ENCODE peak calls at places on chromosomes 12 and 14, in five cellular contexts. Y is fibroblast of lung, M is hepatocyte, Z is neural progenitor cell, Q is GM23338. S is an unnamed sample.

GRCh38 chr12:18895946-18896345 is 158.0 kb downstream of the CAPZA3 start:
- DNase-seq in Y (no peak), M (peak), Z (peak), Q (peak), S (no peak)

GRCh38 chr12:42141981-42142606 is 2.6 kb downstream of the GXYLT1 start:
- DNase-seq in Y (no peak), M (no peak), Z (no peak), Q (no peak), S (no peak)

GRCh38 chr12:28955491-28955890 is 193.6 kb upstream of the FAR2 start:
- DNase-seq in Y (peak), M (no peak), Z (no peak), Q (no peak), S (no peak)

GRCh38 chr14:65239143-65239672 is 136.9 kb upstream of the MAX start:
- DNase-seq in Y (peak), M (peak), Z (no peak), Q (no peak), S (no peak)

GRCh38 chr12:32158525-32158924 is 51.9 kb downstream of the BICD1 start:
- DNase-seq in Y (no peak), M (no peak), Z (no peak), Q (no peak), S (no peak)

GRCh38 chr12:122862872-122863701 is 27.8 kb downstream of the HIP1R start:
- DNase-seq in Y (no peak), M (peak), Z (no peak), Q (no peak), S (no peak)

GRCh38 chr14:105275267-105275946 is 25.4 kb downstream of the BRF1 start:
- DNase-seq in Y (peak), M (no peak), Z (no peak), Q (no peak), S (no peak)

GRCh38 chr12:54337854-54338650 is 13.1 kb downstream of the COPZ1 start:
- DNase-seq in Y (no peak), M (no peak), Z (no peak), Q (no peak), S (no peak)

GRCh38 chr12:18576104-18576622 is 161.6 kb downstream of the PLCZ1 start:
- DNase-seq in Y (peak), M (no peak), Z (no peak), Q (no peak), S (no peak)

GRCh38 chr14:103517626-103518415 is 4.8 kb downstream of the CKB start:
- DNase-seq in Y (no peak), M (peak), Z (no peak), Q (peak), S (no peak)

GRCh38 chr14:101961746-101962502 is 2.4 kb upstream of the DYNC1H1 start:
- DNase-seq in Y (no peak), M (no peak), Z (no peak), Q (peak), S (no peak)

GRCh38 chr14:71242237-71242748 is 335.0 kb downstream of the PCNX1 start:
- DNase-seq in Y (peak), M (peak), Z (no peak), Q (no peak), S (no peak)

GRCh38 chr12:1262008-1262407 is 271.0 kb downstream of the ERC1 start:
- DNase-seq in Y (no peak), M (no peak), Z (no peak), Q (no peak), S (no peak)

GRCh38 chr12:3537916-3538690 is 47.1 kb downstream of the PRMT8 start:
- DNase-seq in Y (no peak), M (no peak), Z (no peak), Q (no peak), S (no peak)

GRCh38 chr14:60998617-60999016 is 17.6 kb downstream of the SLC38A6 start:
- DNase-seq in Y (no peak), M (no peak), Z (no peak), Q (peak), S (no peak)

GRCh38 chr14:65164068-65164824 is 61.9 kb upstream of the MAX start:
- DNase-seq in Y (no peak), M (peak), Z (peak), Q (peak), S (no peak)

GRCh38 chr12:43147893-43148292 is 404.1 kb downstream of the ADAMTS20 start:
- DNase-seq in Y (peak), M (no peak), Z (no peak), Q (no peak), S (no peak)

GRCh38 chr12:70418101-70418500 is 52.0 kb downstream of the KCNMB4 start:
- DNase-seq in Y (peak), M (no peak), Z (no peak), Q (no peak), S (no peak)

GRCh38 chr14:87230726-87231125 is 762.3 kb downstream of the GALC start:
- DNase-seq in Y (no peak), M (no peak), Z (no peak), Q (no peak), S (no peak)

GRCh38 chr14:67491741-67492504 is 3.4 kb upstream of the TMEM229B start:
- DNase-seq in Y (peak), M (no peak), Z (peak), Q (no peak), S (no peak)

GRCh38 chr14:75277000-75277795 is 1.4 kb upstream of the FOS start:
- DNase-seq in Y (peak), M (peak), Z (peak), Q (peak), S (no peak)

GRCh38 chr14:75578099-75578785 is at the start of gene FLVCR2:
- DNase-seq in Y (peak), M (peak), Z (peak), Q (peak), S (no peak)

GRCh38 chr14:85590784-85591183 is 60.8 kb downstream of the FLRT2 start:
- DNase-seq in Y (peak), M (no peak), Z (no peak), Q (no peak), S (no peak)

GRCh38 chr14:55384536-55384935 is 27.1 kb downstream of the ATG14 start:
- DNase-seq in Y (no peak), M (no peak), Z (no peak), Q (no peak), S (no peak)

GRCh38 chr14:35419429-35419841 is 14.9 kb upstream of the NFKBIA start:
- DNase-seq in Y (peak), M (no peak), Z (no peak), Q (no peak), S (no peak)

GRCh38 chr12:128856791-128857078 is 3.5 kb downstream of the GLT1D1 start:
- DNase-seq in Y (no peak), M (no peak), Z (no peak), Q (no peak), S (no peak)

GRCh38 chr12:54495327-54495726 is 2.2 kb upstream of the NCKAP1L start:
- DNase-seq in Y (no peak), M (no peak), Z (no peak), Q (no peak), S (no peak)

GRCh38 chr12:106629797-106630669 is 47.2 kb downstream of the RFX4 start:
- DNase-seq in Y (peak), M (no peak), Z (no peak), Q (no peak), S (no peak)

GRCh38 chr14:75234173-75234855 is 44.3 kb upstream of the FOS start:
- DNase-seq in Y (peak), M (peak), Z (no peak), Q (no peak), S (no peak)

GRCh38 chr12:32107376-32108267 is 975 bp downstream of the BICD1 start:
- DNase-seq in Y (peak), M (peak), Z (peak), Q (peak), S (no peak)

GRCh38 chr14:102264775-102265174 is 40.2 kb downstream of the MOK start:
- DNase-seq in Y (no peak), M (no peak), Z (no peak), Q (no peak), S (no peak)

GRCh38 chr14:43795600-43796228 is 711.4 kb downstream of the FSCB start:
- DNase-seq in Y (no peak), M (peak), Z (no peak), Q (peak), S (no peak)

GRCh38 chr12:115468087-115468510 is 784.1 kb upstream of the TBX3 start:
- DNase-seq in Y (peak), M (peak), Z (no peak), Q (no peak), S (no peak)

GRCh38 chr12:56288705-56289387 is 11.3 kb downstream of the CS start:
- DNase-seq in Y (no peak), M (no peak), Z (no peak), Q (no peak), S (no peak)

GRCh38 chr12:109983432-109984142 is 12.6 kb downstream of the GIT2 start:
- DNase-seq in Y (no peak), M (no peak), Z (no peak), Q (no peak), S (no peak)

GRCh38 chr14:68408680-68409079 is 384.2 kb downstream of the ZFP36L1 start:
- DNase-seq in Y (peak), M (no peak), Z (no peak), Q (no peak), S (no peak)

GRCh38 chr14:44339256-44339655 is 167.8 kb downstream of the FSCB start:
- DNase-seq in Y (peak), M (no peak), Z (no peak), Q (no peak), S (no peak)

GRCh38 chr12:89382366-89382765 is 30.1 kb upstream of the DUSP6 start:
- DNase-seq in Y (no peak), M (no peak), Z (no peak), Q (no peak), S (no peak)

GRCh38 chr12:6697584-6698351 is 2.8 kb downstream of the PIANP start:
- DNase-seq in Y (peak), M (peak), Z (peak), Q (peak), S (no peak)

GRCh38 chr12:6698352-6699046 is 2.1 kb downstream of the PIANP start:
- DNase-seq in Y (no peak), M (no peak), Z (no peak), Q (peak), S (no peak)

GRCh38 chr12:6699989-6700645 is 498 bp downstream of the PIANP start:
- DNase-seq in Y (no peak), M (peak), Z (peak), Q (peak), S (no peak)

GRCh38 chr12:6700646-6701051 is at the start of gene PIANP:
- DNase-seq in Y (peak), M (peak), Z (peak), Q (peak), S (no peak)

DNA sequence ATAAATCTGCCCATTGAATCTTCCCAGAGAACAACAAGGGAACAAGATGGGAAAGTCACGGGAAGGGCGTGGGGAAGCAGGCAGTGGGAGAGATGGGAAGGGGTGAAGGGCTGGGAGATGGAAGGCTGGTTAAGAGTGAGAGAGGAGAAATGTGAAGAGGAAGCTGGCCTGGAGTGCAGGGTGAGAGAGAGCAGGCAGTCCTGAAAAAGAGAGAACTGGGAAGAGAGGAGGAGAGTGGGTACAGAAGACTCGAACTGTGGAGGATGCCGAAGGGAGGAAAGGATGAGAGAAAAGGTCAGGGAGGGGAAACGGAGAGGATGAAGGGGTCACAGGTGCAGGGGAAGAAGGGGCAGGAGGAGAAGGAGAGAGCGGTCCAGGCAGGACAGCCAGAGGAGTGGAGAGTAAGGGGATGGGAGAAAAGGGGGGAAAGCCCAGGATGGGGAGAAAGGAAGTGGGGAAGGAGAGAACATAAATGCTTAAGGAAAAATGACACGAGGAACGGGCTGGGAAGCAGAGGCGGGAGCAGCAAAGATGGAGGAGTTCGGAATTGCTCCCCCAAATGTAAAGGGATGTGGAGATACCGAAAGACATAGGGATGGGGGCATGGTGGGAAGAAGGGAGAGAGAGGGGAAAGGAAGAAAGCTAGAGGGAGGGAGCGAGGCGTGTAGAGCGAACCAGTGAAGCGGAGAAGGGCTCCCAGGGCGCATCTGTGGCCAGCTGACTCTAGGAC is 1.2 kb downstream of the PIANP start:
- DNase-seq in Y (no peak), M (no peak), Z (no peak), Q (no peak), S (no peak)
- TF ChIP-seq EZH2 in Y (peak), M (peak), Z (no peak), Q (no peak), S (peak)

DNA sequence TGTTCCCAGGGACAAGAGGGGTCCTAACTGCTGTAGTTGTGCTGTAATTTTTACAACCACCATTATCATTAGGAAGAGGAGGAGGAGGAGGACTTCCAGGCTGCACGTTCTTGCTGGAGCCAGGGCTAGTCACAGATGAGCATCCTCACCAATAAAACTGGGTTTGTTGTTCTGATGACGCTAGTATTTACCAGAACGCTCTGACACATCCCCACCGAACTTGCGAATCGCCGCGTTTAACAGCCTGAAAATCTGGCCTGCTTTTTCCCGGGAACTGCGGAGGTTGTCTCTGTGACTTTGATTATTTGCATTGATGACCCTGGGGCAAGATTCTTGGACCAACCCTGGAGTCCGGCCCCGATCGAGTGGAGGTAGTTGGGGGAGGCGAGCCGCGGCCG is 10.2 kb downstream of the TBX5 start:
- DNase-seq in Y (no peak), M (peak), Z (no peak), Q (peak), S (no peak)
- TF ChIP-seq EZH2 in Y (no peak), M (peak), Z (peak), Q (peak), S (peak)

DNA sequence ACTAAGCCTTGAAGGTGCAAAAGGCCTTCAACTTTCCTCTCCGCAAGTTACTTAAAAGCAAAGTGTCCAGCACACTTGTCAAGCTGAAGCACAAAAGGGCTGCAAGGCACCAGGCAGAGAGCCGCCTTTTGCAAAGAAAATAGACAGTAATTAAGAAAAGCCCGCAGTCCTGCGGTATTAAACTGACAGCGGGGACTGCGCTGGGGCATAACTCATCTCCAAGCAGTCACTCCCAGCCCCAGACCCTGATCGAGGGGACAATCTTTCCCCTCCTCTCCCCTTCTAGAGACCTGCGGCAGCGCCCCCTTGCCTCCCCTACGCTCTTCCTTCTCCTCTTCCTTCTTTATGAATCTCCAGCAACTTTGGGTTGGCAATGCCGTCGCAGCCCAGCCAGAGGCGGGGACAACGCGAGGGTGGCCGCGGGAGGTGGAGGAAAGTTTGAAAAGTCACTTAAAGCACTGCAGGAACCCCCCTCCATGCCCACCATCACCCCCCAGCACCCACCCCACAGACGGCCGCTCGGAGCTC is 200.9 kb upstream of the CAND1 start:
- DNase-seq in Y (no peak), M (peak), Z (peak), Q (peak), S (no peak)
- TF ChIP-seq EZH2 in Y (peak), M (no peak), Z (no peak), Q (no peak), S (no peak)

GRCh38 chr12:98745578-98746391 is 100.7 kb downstream of the APAF1 start:
- DNase-seq in Y (no peak), M (no peak), Z (peak), Q (peak), S (no peak)
- TF ChIP-seq EZH2 in Y (no peak), M (no peak), Z (peak), Q (no peak), S (no peak)